ENCODE peak calls at places on chromosome 20, in five cellular contexts. W is WTC11; C is stimulated activated naive CD8-positive, alpha-beta T cell treated with anti-CD3 and anti-CD28 coated beads, Interleukin-15, Interleukin-2, amounts not matched to agents 100 U/mL and 50 U/mL, for 24 hours; I is NCI-H187; Y is NCI-H1417. X is an unnamed sample.

GRCh38 chr20:41004561-41005360 is 23.9 kb upstream of the TOP1 start:
- DNase-seq in W (no peak), C (peak; percentile 24), I (no peak), Y (no peak), X (no peak)

GRCh38 chr20:15487682-15488081 is 1085.6 kb downstream of the KIF16B start:
- DNase-seq in W (no peak), C (no peak), I (no peak), Y (no peak), X (no peak)

GRCh38 chr20:61763740-61764400 is 301.8 kb downstream of the TAF4 start:
- DNase-seq in W (no peak), C (no peak), I (no peak), Y (no peak), X (no peak)

GRCh38 chr20:37360515-37361115 is 14.7 kb downstream of the SRC start:
- DNase-seq in W (no peak), C (no peak), I (no peak), Y (no peak), X (no peak)

GRCh38 chr20:5364136-5364821 is 47.5 kb upstream of the PROKR2 start:
- DNase-seq in W (no peak), C (no peak), I (no peak), Y (no peak), X (no peak)

GRCh38 chr20:15310361-15310760 is 972.9 kb upstream of the FLRT3 start:
- DNase-seq in W (no peak), C (no peak), I (no peak), Y (no peak), X (no peak)

GRCh38 chr20:43508106-43508505 is 609 bp downstream of the L3MBTL1 start:
- DNase-seq in W (peak; percentile 69), C (no peak), I (no peak), Y (no peak), X (peak; percentile 47)

GRCh38 chr20:62088258-62089127 is 22.8 kb upstream of the TAF4 start:
- DNase-seq in W (no peak), C (no peak), I (no peak), Y (peak; percentile 26), X (no peak)

GRCh38 chr20:20897922-20898321 is 185.5 kb upstream of the RALGAPA2 start:
- DNase-seq in W (peak; percentile 24), C (no peak), I (no peak), Y (no peak), X (peak; percentile 36)

GRCh38 chr20:41340327-41341055 is at the start of gene LPIN3:
- DNase-seq in W (peak; percentile 94), C (peak; percentile 68), I (peak; percentile 58), Y (peak; percentile 94), X (peak; percentile 97)

GRCh38 chr20:19260412-19261090 is 48.1 kb downstream of the SLC24A3 start:
- DNase-seq in W (no peak), C (no peak), I (no peak), Y (no peak), X (no peak)

GRCh38 chr20:34522969-34523871 is 7.0 kb downstream of the DYNLRB1 start:
- DNase-seq in W (peak; percentile 83), C (peak; percentile 60), I (no peak), Y (peak; percentile 40), X (peak; percentile 75)

GRCh38 chr20:50428463-50428828 is 81.7 kb upstream of the PTPN1 start:
- DNase-seq in W (no peak), C (no peak), I (no peak), Y (no peak), X (no peak)

GRCh38 chr20:17343091-17343490 is 116.3 kb downstream of the PCSK2 start:
- DNase-seq in W (no peak), C (no peak), I (no peak), Y (no peak), X (no peak)

GRCh38 chr20:53579581-53580375 is 13.9 kb downstream of the ZNF217 start:
- DNase-seq in W (no peak), C (no peak), I (no peak), Y (no peak), X (no peak)

GRCh38 chr20:49385471-49385870 is 97.0 kb downstream of the KCNB1 start:
- DNase-seq in W (no peak), C (no peak), I (peak; percentile 2), Y (peak; percentile 39), X (peak; percentile 48)

GRCh38 chr20:37411408-37412306 is 65.7 kb downstream of the SRC start:
- DNase-seq in W (no peak), C (peak; percentile 27), I (peak; percentile 53), Y (peak; percentile 86), X (no peak)

GRCh38 chr20:21436186-21436585 is 38.9 kb upstream of the NKX2-4 start:
- DNase-seq in W (no peak), C (no peak), I (no peak), Y (no peak), X (no peak)

GRCh38 chr20:33862709-33863403 is 51.7 kb downstream of the CHMP4B start:
- DNase-seq in W (peak; percentile 79), C (peak; percentile 68), I (no peak), Y (peak; percentile 70), X (peak; percentile 95)

GRCh38 chr20:6766433-6766832 is 1.1 kb upstream of the BMP2 start:
- DNase-seq in W (no peak), C (no peak), I (no peak), Y (no peak), X (no peak)

GRCh38 chr20:18180815-18181214 is 43.2 kb downstream of the KAT14 start:
- DNase-seq in W (no peak), C (no peak), I (no peak), Y (no peak), X (no peak)